ENCODE peak calls at places on chromosome 10, in seven cellular contexts. T, N, J, G, M, D and K are unnamed samples.

GRCh38 chr10:42551582-42552187 is 86.7 kb downstream of the ZNF33B start:
- DNase-seq in T (no peak), N (no peak), J (no peak), G (no peak), M (no peak), D (no peak), K (no peak)

GRCh38 chr10:72702868-72703581 is 11.1 kb downstream of the MCU start:
- DNase-seq in T (no peak), N (no peak), J (no peak), G (no peak), M (no peak), D (no peak), K (no peak)

GRCh38 chr10:125284875-125285597 is 124.7 kb upstream of the CTBP2 start:
- DNase-seq in T (no peak), N (peak), J (peak), G (no peak), M (no peak), D (no peak), K (no peak)

GRCh38 chr10:61837748-61838055 is 63.8 kb upstream of the ARID5B start:
- DNase-seq in T (no peak), N (peak), J (no peak), G (no peak), M (no peak), D (no peak), K (no peak)

GRCh38 chr10:33151344-33151864 is 183.1 kb downstream of the NRP1 start:
- DNase-seq in T (no peak), N (no peak), J (no peak), G (no peak), M (no peak), D (no peak), K (no peak)

GRCh38 chr10:12533151-12533550 is 183.8 kb downstream of the CAMK1D start:
- DNase-seq in T (no peak), N (peak), J (no peak), G (no peak), M (no peak), D (no peak), K (no peak)

GRCh38 chr10:22539579-22540160 is 174.7 kb downstream of the PIP4K2A start:
- DNase-seq in T (no peak), N (no peak), J (no peak), G (no peak), M (no peak), D (no peak), K (peak)

GRCh38 chr10:15084502-15084922 is 4.1 kb downstream of the ACBD7 start:
- DNase-seq in T (no peak), N (peak), J (peak), G (no peak), M (peak), D (no peak), K (no peak)

GRCh38 chr10:17669185-17669872 is 25.4 kb downstream of the STAM start:
- DNase-seq in T (peak), N (no peak), J (no peak), G (no peak), M (no peak), D (no peak), K (no peak)

GRCh38 chr10:7435674-7436073 is 24.8 kb upstream of the SFMBT2 start:
- DNase-seq in T (no peak), N (no peak), J (no peak), G (no peak), M (no peak), D (no peak), K (no peak)

GRCh38 chr10:93392111-93392510 is 90.0 kb downstream of the MYOF start:
- DNase-seq in T (no peak), N (no peak), J (no peak), G (no peak), M (no peak), D (no peak), K (no peak)

GRCh38 chr10:34916368-34916767 is 101.3 kb upstream of the PARD3 start:
- DNase-seq in T (no peak), N (peak), J (peak), G (no peak), M (no peak), D (no peak), K (peak)

GRCh38 chr10:78520737-78521430 is 487.2 kb downstream of the RPS24 start:
- DNase-seq in T (no peak), N (peak), J (peak), G (no peak), M (no peak), D (no peak), K (no peak)

GRCh38 chr10:44243851-44244502 is 140.9 kb downstream of the CXCL12 start:
- DNase-seq in T (no peak), N (no peak), J (no peak), G (no peak), M (no peak), D (no peak), K (no peak)

GRCh38 chr10:89494615-89495014 is 40.8 kb downstream of the SLC16A12 start:
- DNase-seq in T (no peak), N (no peak), J (no peak), G (no peak), M (no peak), D (no peak), K (no peak)

GRCh38 chr10:22253578-22253882 is 35.7 kb upstream of the EBLN1 start:
- DNase-seq in T (no peak), N (no peak), J (no peak), G (no peak), M (peak), D (peak), K (no peak)

GRCh38 chr10:15168781-15169554 is 475 bp upstream of the NMT2 start:
- DNase-seq in T (peak), N (peak), J (peak), G (peak), M (peak), D (peak), K (peak)

GRCh38 chr10:125482108-125482507 is 200.9 kb downstream of the TEX36 start:
- DNase-seq in T (no peak), N (no peak), J (no peak), G (no peak), M (no peak), D (no peak), K (no peak)